ENCODE peak calls at places on chromosomes 5 and 9, in eight cellular contexts. U is A172, P is astrocyte of the spinal cord, F is hypothalamus, Q is stomach, I is RWPE2, K is NCI-H1105 treated with DMSO at 0.1 percent for 48 hours, Z is fibroblast of the aortic adventitia. O is an unnamed sample.

GRCh38 chr5:102545175-102545574 is 46.4 kb upstream of the SLCO6A1 start:
- DNase-seq in I (no peak), Q (no peak), U (no peak), Z (no peak), K (no peak), P (no peak), F (no peak), O (no peak)

GRCh38 chr5:4204616-4205151 is 609.1 kb downstream of the IRX1 start:
- DNase-seq in K (peak; percentile 72), Q (no peak), Z (no peak), F (no peak), P (no peak), I (no peak), U (no peak), O (no peak)

GRCh38 chr9:113463418-113464285 is at the start of gene RGS3:
- DNase-seq in I (no peak), U (no peak), K (peak; percentile 81), Q (peak; percentile 84), F (peak; percentile 7), Z (no peak), P (no peak), O (peak; percentile 29)

GRCh38 chr9:3480353-3480655 is 45.5 kb downstream of the RFX3 start:
- DNase-seq in K (no peak), F (no peak), I (no peak), U (no peak), Q (no peak), Z (no peak), P (no peak), O (no peak)

GRCh38 chr5:166961028-166961427 is 1330.4 kb upstream of the WWC1 start:
- DNase-seq in U (no peak), K (no peak), Q (no peak), F (no peak), Z (no peak), I (no peak), P (no peak), O (no peak)

GRCh38 chr5:136192526-136193395 is at the start of gene SMIM32:
- DNase-seq in K (peak; percentile 31), Q (no peak), F (no peak), I (peak; percentile 61), P (no peak), U (no peak), Z (no peak), O (no peak)

GRCh38 chr9:120289091-120289490 is 290.9 kb downstream of the CDK5RAP2 start:
- DNase-seq in I (no peak), K (no peak), U (no peak), P (no peak), Z (no peak), Q (no peak), F (no peak), O (no peak)

GRCh38 chr5:10844016-10844415 is 83.0 kb upstream of the DAP start:
- DNase-seq in I (no peak), P (no peak), Z (no peak), Q (no peak), U (no peak), F (no peak), K (no peak), O (no peak)

GRCh38 chr9:134188421-134189166 is 24.2 kb upstream of the RNU6ATAC start:
- DNase-seq in F (no peak), K (no peak), P (no peak), U (no peak), I (no peak), Z (no peak), Q (no peak), O (no peak)

GRCh38 chr9:127973169-127974001 is 7.4 kb downstream of the EEIG1 start:
- DNase-seq in P (no peak), U (no peak), K (peak; percentile 22), Z (no peak), I (no peak), F (peak; percentile 52), Q (peak; percentile 86), O (no peak)

GRCh38 chr5:65811895-65812294 is 89.9 kb downstream of the NLN start:
- DNase-seq in Q (peak; percentile 39), K (no peak), P (no peak), U (peak; percentile 64), I (no peak), Z (peak; percentile 41), F (no peak), O (peak; percentile 69)

GRCh38 chr5:176436641-176437040 is 11.5 kb upstream of the FAF2 start:
- DNase-seq in Z (peak; percentile 56), P (peak; percentile 22), F (no peak), K (no peak), U (peak; percentile 11), Q (no peak), I (no peak), O (peak; percentile 72)

GRCh38 chr5:140223567-140223966 is 48.6 kb downstream of the CYSTM1 start:
- DNase-seq in Z (no peak), K (no peak), F (no peak), Q (no peak), P (no peak), I (no peak), U (no peak), O (no peak)

GRCh38 chr5:96941140-96941539 is 5.3 kb downstream of the LNPEP start:
- DNase-seq in P (no peak), I (no peak), K (no peak), Q (no peak), F (no peak), U (no peak), Z (no peak), O (no peak)

GRCh38 chr5:36692791-36693763 is 86.7 kb downstream of the SLC1A3 start:
- DNase-seq in K (no peak), I (peak; percentile 78), F (peak; percentile 81), Z (peak; percentile 70), Q (peak; percentile 72), U (peak; percentile 50), P (peak; percentile 81), O (peak; percentile 57)

GRCh38 chr5:80871541-80871961 is 88.6 kb upstream of the RASGRF2 start:
- DNase-seq in Z (peak; percentile 20), K (no peak), F (no peak), P (peak; percentile 34), Q (no peak), U (peak; percentile 84), I (no peak), O (peak; percentile 27)

GRCh38 chr5:124401247-124402143 is 344.9 kb downstream of the ZNF608 start:
- DNase-seq in I (no peak), U (no peak), F (no peak), P (no peak), Q (no peak), K (no peak), Z (no peak), O (peak; percentile 57)

GRCh38 chr5:58156977-58157701 is 302.7 kb downstream of the PLK2 start:
- DNase-seq in P (peak; percentile 39), U (peak; percentile 46), K (peak; percentile 47), Q (no peak), I (no peak), F (no peak), Z (peak; percentile 13), O (peak; percentile 23)

GRCh38 chr9:97504381-97505216 is 3.1 kb downstream of the TMOD1 start:
- DNase-seq in P (peak; percentile 46), Q (no peak), U (no peak), F (no peak), K (no peak), Z (peak; percentile 38), I (no peak), O (no peak)

GRCh38 chr5:131263648-131264452 is at the start of gene CDC42SE2:
- DNase-seq in I (peak; percentile 79), Z (peak; percentile 67), Q (peak; percentile 88), P (peak; percentile 86), K (peak; percentile 63), F (peak; percentile 77), U (peak; percentile 67), O (peak; percentile 88)

GRCh38 chr5:174793684-174794328 is 69.4 kb downstream of the MSX2 start:
- DNase-seq in U (peak; percentile 34), P (peak; percentile 67), I (no peak), F (peak; percentile 67), K (peak; percentile 38), Z (peak; percentile 48), Q (peak; percentile 62), O (peak; percentile 36)